ENCODE peak calls at places on chromosomes 12 and 14, in seven cellular contexts. B is H1, F is sigmoid colon, Z is upper lobe of left lung, I is vagina, D is spleen, M is stomach. O is an unnamed sample.
A peak's percentile ranks its signal among the peaks of the same experiment; 100 is the strongest.

GRCh38 chr12:132537836-132538235 is 47.9 kb downstream of the FBRSL1 start:
- DNase-seq in B (no peak), F (no peak), Z (no peak), I (no peak), D (no peak), M (no peak), O (no peak)

GRCh38 chr12:56410768-56411167 is 38.5 kb downstream of the TIMELESS start:
- DNase-seq in B (no peak), F (no peak), Z (no peak), I (no peak), D (no peak), M (no peak), O (no peak)

GRCh38 chr14:60590907-60591510 is 58.3 kb downstream of the SIX1 start:
- DNase-seq in B (no peak), F (no peak), Z (no peak), I (no peak), D (no peak), M (no peak), O (no peak)

GRCh38 chr12:77751939-77752338 is 78.8 kb upstream of the NAV3 start:
- DNase-seq in B (no peak), F (no peak), Z (no peak), I (no peak), D (no peak), M (no peak), O (no peak)

GRCh38 chr12:13368971-13369370 is 172.4 kb downstream of the EMP1 start:
- DNase-seq in B (no peak), F (no peak), Z (no peak), I (no peak), D (no peak), M (no peak), O (no peak)

GRCh38 chr14:31420319-31421081 is at the start of gene HEATR5A:
- DNase-seq in B (peak; percentile 79), F (peak; percentile 97), Z (peak; percentile 97), I (no peak), D (peak; percentile 100), M (peak; percentile 96), O (peak; percentile 96)

GRCh38 chr14:55430024-55430690 is 10.3 kb downstream of the TBPL2 start:
- DNase-seq in B (no peak), F (no peak), Z (peak; percentile 31), I (no peak), D (no peak), M (no peak), O (no peak)

GRCh38 chr12:1918081-1918874 is at the start of gene CACNA2D4:
- DNase-seq in B (no peak), F (peak; percentile 60), Z (no peak), I (peak; percentile 90), D (peak; percentile 82), M (peak; percentile 22), O (peak; percentile 65)

GRCh38 chr12:77179515-77179914 is 114.1 kb upstream of the E2F7 start:
- DNase-seq in B (no peak), F (no peak), Z (no peak), I (no peak), D (no peak), M (no peak), O (no peak)

GRCh38 chr14:26466862-26467261 is 131.0 kb downstream of the NOVA1 start:
- DNase-seq in B (no peak), F (no peak), Z (no peak), I (no peak), D (no peak), M (no peak), O (no peak)

GRCh38 chr14:104799657-104800599 is 973 bp upstream of the ZBTB42 start:
- DNase-seq in B (peak; percentile 36), F (peak; percentile 94), Z (peak; percentile 89), I (no peak), D (peak; percentile 96), M (peak; percentile 90), O (peak; percentile 93)

GRCh38 chr12:30822385-30823139 is 67.8 kb upstream of the CAPRIN2 start:
- DNase-seq in B (no peak), F (peak; percentile 77), Z (peak; percentile 82), I (peak; percentile 92), D (peak; percentile 86), M (peak; percentile 79), O (peak; percentile 84)

GRCh38 chr12:85573635-85574214 is 262.5 kb downstream of the RASSF9 start:
- DNase-seq in B (no peak), F (no peak), Z (no peak), I (no peak), D (no peak), M (no peak), O (no peak)

GRCh38 chr14:77467801-77468200 is 9.9 kb downstream of the AHSA1 start:
- DNase-seq in B (no peak), F (no peak), Z (no peak), I (no peak), D (no peak), M (no peak), O (no peak)

GRCh38 chr14:77469041-77469440 is 11.1 kb downstream of the AHSA1 start:
- DNase-seq in B (no peak), F (no peak), Z (no peak), I (no peak), D (no peak), M (no peak), O (no peak)

GRCh38 chr14:77469539-77469938 is 11.6 kb downstream of the AHSA1 start:
- DNase-seq in B (no peak), F (no peak), Z (no peak), I (no peak), D (no peak), M (no peak), O (no peak)

GRCh38 chr14:77474763-77475162 is 16.9 kb downstream of the AHSA1 start:
- DNase-seq in B (no peak), F (no peak), Z (no peak), I (no peak), D (no peak), M (no peak), O (no peak)

GRCh38 chr14:77470192-77470870 is 12.4 kb downstream of the AHSA1 start:
- DNase-seq in B (no peak), F (no peak), Z (no peak), I (no peak), D (no peak), M (no peak), O (no peak)
- TF ChIP-seq POLR2AphosphoS5 in B (no peak), F (no peak), Z (no peak), I (no peak), D (no peak), M (no peak), O (no peak)

GRCh38 chr12:52524241-52524897 is 4.2 kb upstream of the KRT5 start:
- DNase-seq in B (no peak), F (no peak), Z (no peak), I (peak; percentile 91), D (no peak), M (no peak), O (peak; percentile 57)

GRCh38 chr12:52523825-52524224 is 3.6 kb upstream of the KRT5 start:
- DNase-seq in B (no peak), F (no peak), Z (no peak), I (peak; percentile 91), D (no peak), M (no peak), O (peak; percentile 70)

GRCh38 chr12:52521175-52521574 is 981 bp upstream of the KRT5 start:
- DNase-seq in B (no peak), F (no peak), Z (no peak), I (no peak), D (no peak), M (peak; percentile 38), O (peak; percentile 60)

GRCh38 chr12:52521581-52522266 is 1.5 kb upstream of the KRT5 start:
- DNase-seq in B (no peak), F (no peak), Z (no peak), I (peak; percentile 95), D (no peak), M (no peak), O (no peak)

GRCh38 chr12:52522346-52523011 is 2.3 kb upstream of the KRT5 start:
- DNase-seq in B (no peak), F (peak; percentile 76), Z (no peak), I (peak; percentile 93), D (no peak), M (no peak), O (peak; percentile 79)
- H3K4me3 ChIP-seq in B (no peak overlapping the region), F (no peak overlapping the region), Z (no peak overlapping the region), I (no peak overlapping the region), D (no peak overlapping the region), M (no peak overlapping the region), O (peak overlapping the region; percentile 34)

GRCh38 chr14:49863483-49864262 is 11.1 kb upstream of the NEMF start:
- DNase-seq in B (no peak), F (no peak), Z (no peak), I (no peak), D (no peak), M (no peak), O (no peak)

GRCh38 chr14:49858383-49858782 is 5.8 kb upstream of the NEMF start:
- DNase-seq in B (no peak), F (no peak), Z (no peak), I (no peak), D (no peak), M (no peak), O (no peak)

GRCh38 chr14:49861923-49862673 is 9.5 kb upstream of the NEMF start:
- DNase-seq in B (peak; percentile 69), F (peak; percentile 95), Z (peak; percentile 91), I (no peak), D (peak; percentile 94), M (peak; percentile 87), O (peak; percentile 96)

GRCh38 chr14:49860988-49861387 is 8.4 kb upstream of the NEMF start:
- DNase-seq in B (no peak), F (no peak), Z (no peak), I (no peak), D (no peak), M (no peak), O (no peak)

DNA sequence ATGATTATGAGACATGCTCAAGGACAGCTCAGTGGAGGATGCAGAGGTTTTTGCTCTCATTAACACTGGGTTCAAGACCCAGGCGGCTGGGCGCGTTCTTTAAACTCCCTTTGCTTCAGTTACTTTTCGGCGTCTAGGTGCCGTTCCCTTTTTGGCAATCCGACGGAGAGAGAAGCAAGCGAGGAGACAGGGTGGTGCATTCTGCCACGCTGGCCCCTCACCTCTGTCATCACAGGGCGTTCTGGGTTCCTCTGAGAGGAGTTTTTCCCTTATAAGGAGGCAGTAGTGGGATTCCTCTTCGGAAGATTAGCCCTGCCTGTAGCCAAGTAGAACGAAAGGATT is 9.0 kb upstream of the NEMF start:
- DNase-seq in B (no peak), F (peak; percentile 91), Z (peak; percentile 69), I (no peak), D (peak; percentile 87), M (peak; percentile 53), O (peak; percentile 81)
- TF ChIP-seq POLR2AphosphoS5 in B (peak; percentile 88), F (peak; percentile 71), Z (no peak), I (no peak), D (no peak), M (peak; percentile 57), O (no peak)

GRCh38 chr14:76333664-76334063 is 42.3 kb upstream of the ESRRB start:
- DNase-seq in B (no peak), F (peak; percentile 3), Z (no peak), I (no peak), D (no peak), M (no peak), O (no peak)
- H3K4me3 ChIP-seq in B (no peak overlapping the region), F (no peak overlapping the region), Z (no peak overlapping the region), I (no peak overlapping the region), D (no peak overlapping the region), M (no peak overlapping the region), O (no peak overlapping the region)

GRCh38 chr14:95287176-95287754 is 32.4 kb downstream of the CLMN start:
- DNase-seq in B (no peak), F (no peak), Z (no peak), I (peak; percentile 89), D (no peak), M (no peak), O (no peak)
- TF ChIP-seq POLR2AphosphoS5 in B (no peak), F (no peak), Z (no peak), I (no peak), D (no peak), M (no peak), O (no peak)